ENCODE peak calls at places on chromosomes 5 and 9, in five cellular contexts. A is cardiac fibroblast, O is fibroblast of pulmonary artery, G is progenitor cell of endocrine pancreas, K is kidney epithelial cell. I is an unnamed sample.

GRCh38 chr5:96572864-96573512 is 89.2 kb upstream of the CAST start:
- DNase-seq in A (peak; percentile 99), O (peak; percentile 96), G (no peak), K (peak; percentile 91), I (peak; percentile 93)

GRCh38 chr9:132516911-132517310 is 65.5 kb upstream of the BARHL1 start:
- DNase-seq in A (no peak), O (no peak), G (no peak), K (no peak), I (no peak)

GRCh38 chr9:6625363-6625762 is 20.2 kb downstream of the GLDC start:
- DNase-seq in A (no peak), O (no peak), G (no peak), K (no peak), I (no peak)

GRCh38 chr9:27835286-27835685 is 262.0 kb upstream of the C9orf72 start:
- DNase-seq in A (no peak), O (no peak), G (no peak), K (no peak), I (no peak)

GRCh38 chr9:136157477-136158265 is 39.0 kb upstream of the TMEM250 start:
- DNase-seq in A (no peak), O (peak; percentile 13), G (no peak), K (no peak), I (no peak)

GRCh38 chr5:57494104-57495098 is 11.8 kb upstream of the ACTBL2 start:
- DNase-seq in A (peak; percentile 96), O (peak; percentile 98), G (no peak), K (peak; percentile 93), I (peak; percentile 95)

GRCh38 chr5:133289686-133290367 is 238.0 kb downstream of the HSPA4 start:
- DNase-seq in A (no peak), O (no peak), G (no peak), K (no peak), I (no peak)

GRCh38 chr5:67746103-67746502 is 469.5 kb upstream of the PIK3R1 start:
- DNase-seq in A (no peak), O (no peak), G (no peak), K (no peak), I (no peak)

GRCh38 chr9:27497883-27498553 is 26.1 kb upstream of the IFNK start:
- DNase-seq in A (no peak), O (no peak), G (no peak), K (no peak), I (no peak)

GRCh38 chr5:83553000-83553486 is 81.5 kb downstream of the VCAN start:
- DNase-seq in A (peak; percentile 61), O (peak; percentile 86), G (no peak), K (no peak), I (no peak)

GRCh38 chr9:68507098-68507795 is 33.4 kb downstream of the TMEM252 start:
- DNase-seq in A (peak; percentile 50), O (peak; percentile 44), G (no peak), K (no peak), I (peak; percentile 28)

GRCh38 chr9:106583751-106584150 is 279.2 kb upstream of the ZNF462 start:
- DNase-seq in A (no peak), O (no peak), G (no peak), K (no peak), I (no peak)

GRCh38 chr5:54757541-54757940 is 227.9 kb downstream of the ESM1 start:
- DNase-seq in A (no peak), O (no peak), G (no peak), K (no peak), I (no peak)

GRCh38 chr9:14326264-14326826 is 12.4 kb upstream of the NFIB start:
- DNase-seq in A (peak; percentile 79), O (peak; percentile 50), G (no peak), K (no peak), I (peak; percentile 34)

GRCh38 chr9:133301253-133302230 is 26.5 kb upstream of the ABO start:
- DNase-seq in A (no peak), O (no peak), G (no peak), K (no peak), I (no peak)

GRCh38 chr9:127351182-127352166 is 45.5 kb upstream of the SLC2A8 start:
- DNase-seq in A (no peak), O (no peak), G (no peak), K (no peak), I (no peak)

GRCh38 chr9:108830292-108830691 is 25.5 kb downstream of the ACTL7B start:
- DNase-seq in A (peak; percentile 29), O (no peak), G (no peak), K (no peak), I (no peak)

GRCh38 chr5:86971034-86971511 is 296.6 kb upstream of the RASA1 start:
- DNase-seq in A (peak; percentile 42), O (peak; percentile 42), G (no peak), K (no peak), I (peak; percentile 29)

GRCh38 chr9:138043411-138044345 is 166.1 kb downstream of the CACNA1B start:
- DNase-seq in A (no peak), O (no peak), G (no peak), K (no peak), I (no peak)

GRCh38 chr5:121174351-121174750 is 677.3 kb upstream of the FTMT start:
- DNase-seq in A (peak; percentile 2), O (peak; percentile 7), G (no peak), K (no peak), I (no peak)

GRCh38 chr9:123069010-123069481 is 35.6 kb downstream of the GPR21 start:
- DNase-seq in A (peak; percentile 87), O (peak; percentile 88), G (no peak), K (no peak), I (peak; percentile 90)

GRCh38 chr5:82058710-82059109 is 86.9 kb downstream of the ATG10 start:
- DNase-seq in A (no peak), O (peak; percentile 2), G (no peak), K (no peak), I (no peak)

GRCh38 chr5:149598966-149599365 is 17.7 kb downstream of the ARHGEF37 start:
- DNase-seq in A (no peak), O (no peak), G (no peak), K (no peak), I (no peak)
- TF ChIP-seq CTCF in A (no peak), O (no peak), G (no peak), K (no peak), I (peak; percentile 16)

GRCh38 chr5:2709996-2710689 is 41.3 kb downstream of the IRX2 start:
- DNase-seq in A (no peak), O (no peak), G (no peak), K (no peak), I (no peak)
- TF ChIP-seq CTCF in A (no peak), O (no peak), G (no peak), K (no peak), I (no peak)

GRCh38 chr9:37266630-37267029 is 146.3 kb downstream of the ZCCHC7 start:
- DNase-seq in A (no peak), O (no peak), G (no peak), K (no peak), I (no peak)

GRCh38 chr9:37264539-37264938 is 144.2 kb downstream of the ZCCHC7 start:
- DNase-seq in A (no peak), O (no peak), G (no peak), K (no peak), I (no peak)

GRCh38 chr9:37259906-37260305 is 139.5 kb downstream of the ZCCHC7 start:
- DNase-seq in A (no peak), O (no peak), G (no peak), K (no peak), I (no peak)

GRCh38 chr9:37262410-37262809 is 142.0 kb downstream of the ZCCHC7 start:
- DNase-seq in A (peak; percentile 57), O (peak; percentile 63), G (no peak), K (no peak), I (peak; percentile 18)
- TF ChIP-seq CTCF in A (peak; percentile 74), O (peak; percentile 80), G (peak; percentile 55), K (peak; percentile 61), I (peak; percentile 77)

GRCh38 chr5:167580608-167581007 is 710.8 kb upstream of the WWC1 start:
- DNase-seq in A (no peak), O (no peak), G (no peak), K (no peak), I (no peak)

GRCh38 chr5:167582916-167583315 is 708.5 kb upstream of the WWC1 start:
- DNase-seq in A (peak; percentile 55), O (peak; percentile 67), G (no peak), K (no peak), I (no peak)

GRCh38 chr5:167579701-167580045 is 711.8 kb upstream of the WWC1 start:
- DNase-seq in A (no peak), O (peak; percentile 31), G (no peak), K (no peak), I (peak; percentile 8)

GRCh38 chr5:167585184-167585583 is 706.3 kb upstream of the WWC1 start:
- DNase-seq in A (no peak), O (no peak), G (no peak), K (no peak), I (no peak)

DNA sequence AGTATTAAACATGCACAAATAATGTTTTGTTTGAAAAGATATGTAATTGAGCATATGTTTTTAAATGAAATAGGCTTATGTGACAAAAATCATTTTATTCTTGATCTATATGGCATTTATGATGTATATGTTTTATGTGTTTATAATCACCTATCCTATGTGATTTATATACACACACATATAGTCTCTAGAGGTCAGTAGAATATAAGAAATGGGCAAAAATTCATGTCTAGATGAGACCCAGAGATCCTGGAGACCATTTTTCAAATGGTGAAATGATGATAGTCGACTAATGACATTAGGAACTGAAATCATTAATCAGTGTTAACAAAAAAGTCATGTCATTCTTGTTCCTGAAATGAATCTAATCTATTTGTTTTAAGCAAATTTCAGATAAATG is 709.2 kb upstream of the WWC1 start:
- DNase-seq in A (peak; percentile 49), O (peak; percentile 51), G (no peak), K (no peak), I (peak; percentile 26)
- TF ChIP-seq CTCF in A (no peak), O (peak; percentile 28), G (no peak), K (no peak), I (peak; percentile 64)

DNA sequence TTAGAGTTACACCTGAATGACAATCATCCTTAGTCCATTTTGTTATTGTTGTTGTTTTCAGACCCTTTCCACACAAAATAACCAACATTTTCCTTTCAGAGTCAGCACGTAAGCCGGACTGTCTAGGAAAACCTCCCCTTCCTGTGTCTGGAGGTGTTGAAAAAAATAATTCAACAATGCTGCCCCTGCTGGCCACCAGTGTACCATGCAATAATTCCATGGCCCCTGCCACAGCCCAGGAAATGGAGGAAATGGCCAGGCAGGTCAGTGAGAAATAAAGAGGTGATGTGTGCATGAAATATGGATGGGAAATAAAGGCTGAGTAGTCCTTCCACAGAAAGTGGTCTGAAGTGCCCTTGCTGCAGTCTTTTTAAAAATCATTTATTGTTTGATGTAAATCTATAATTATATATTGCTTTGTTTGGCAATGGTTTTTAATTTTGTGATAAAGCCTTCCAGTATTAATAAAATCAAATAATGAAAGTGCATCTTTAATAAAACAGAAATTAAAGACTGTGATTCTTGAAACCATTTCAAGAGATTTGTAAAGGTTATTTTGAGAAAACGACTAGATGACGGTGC is 152.8 kb upstream of the PAPPA start:
- DNase-seq in A (peak; percentile 50), O (peak; percentile 33), G (no peak), K (no peak), I (no peak)
- TF ChIP-seq CTCF in A (peak; percentile 43), O (peak; percentile 37), G (peak; percentile 60), K (peak; percentile 45), I (peak; percentile 76)

I was measured in HFFc6.